ENCODE peak calls at places on chromosomes 5 and 9, in five cellular contexts. E, A, N, X and J are unnamed samples. For H3K4me1, the result is how much of the 10 kb centered on the place peaks cover.

GRCh38 chr5:172953776-172954189 is 5.4 kb upstream of the RPL26L1 start:
- DNase-seq in E (peak), A (no peak), N (no peak), X (no peak), J (no peak)

GRCh38 chr5:9149988-9150387 is 395.9 kb downstream of the SEMA5A start:
- DNase-seq in E (peak), A (no peak), N (no peak), X (no peak), J (no peak)

GRCh38 chr9:134175291-134175807 is 11.0 kb upstream of the RNU6ATAC start:
- DNase-seq in E (no peak), A (no peak), N (no peak), X (no peak), J (no peak)

GRCh38 chr9:87089963-87090362 is 142.7 kb upstream of the GAS1 start:
- DNase-seq in E (no peak), A (no peak), N (no peak), X (no peak), J (no peak)

GRCh38 chr9:36499156-36499886 is 73.4 kb upstream of the MELK start:
- DNase-seq in E (no peak), A (no peak), N (no peak), X (no peak), J (no peak)

GRCh38 chr9:116198344-116198743 is 44.8 kb downstream of the PAPPA start:
- DNase-seq in E (peak), A (no peak), N (no peak), X (no peak), J (no peak)

GRCh38 chr5:116751684-116752083 is 177.1 kb upstream of the SEMA6A start:
- DNase-seq in E (no peak), A (no peak), N (no peak), X (no peak), J (no peak)

GRCh38 chr5:172383231-172383802 is 71.0 kb downstream of the SH3PXD2B start:
- DNase-seq in E (peak), A (no peak), N (no peak), X (peak), J (no peak)

GRCh38 chr5:136034492-136034891 is 5.7 kb downstream of the TGFBI start:
- DNase-seq in E (no peak), A (no peak), N (no peak), X (no peak), J (no peak)

GRCh38 chr5:72788851-72789505 is 27.5 kb upstream of the TNPO1 start:
- DNase-seq in E (peak), A (no peak), N (no peak), X (no peak), J (no peak)

GRCh38 chr5:80240368-80240986 is 15.4 kb downstream of the SERINC5 start:
- DNase-seq in E (no peak), A (no peak), N (no peak), X (no peak), J (no peak)

GRCh38 chr5:81904861-81905260 is 67.0 kb upstream of the ATG10 start:
- DNase-seq in E (peak), A (no peak), N (no peak), X (no peak), J (no peak)

GRCh38 chr5:122076669-122077450 is 1.2 kb downstream of the LOX start:
- DNase-seq in E (peak), A (peak), N (peak), X (peak), J (peak)

GRCh38 chr9:113155911-113156559 is 5.2 kb downstream of the SLC31A2 start:
- DNase-seq in E (no peak), A (no peak), N (no peak), X (no peak), J (no peak)

GRCh38 chr5:84430863-84431663 is 46.4 kb upstream of the EDIL3 start:
- DNase-seq in E (peak), A (no peak), N (no peak), X (no peak), J (no peak)

GRCh38 chr5:26569929-26570258 is 468.5 kb downstream of the CDH9 start:
- DNase-seq in E (no peak), A (no peak), N (no peak), X (no peak), J (no peak)

GRCh38 chr9:87512321-87512720 is 14.7 kb downstream of the DAPK1 start:
- DNase-seq in E (no peak), A (no peak), N (no peak), X (no peak), J (no peak)

DNA sequence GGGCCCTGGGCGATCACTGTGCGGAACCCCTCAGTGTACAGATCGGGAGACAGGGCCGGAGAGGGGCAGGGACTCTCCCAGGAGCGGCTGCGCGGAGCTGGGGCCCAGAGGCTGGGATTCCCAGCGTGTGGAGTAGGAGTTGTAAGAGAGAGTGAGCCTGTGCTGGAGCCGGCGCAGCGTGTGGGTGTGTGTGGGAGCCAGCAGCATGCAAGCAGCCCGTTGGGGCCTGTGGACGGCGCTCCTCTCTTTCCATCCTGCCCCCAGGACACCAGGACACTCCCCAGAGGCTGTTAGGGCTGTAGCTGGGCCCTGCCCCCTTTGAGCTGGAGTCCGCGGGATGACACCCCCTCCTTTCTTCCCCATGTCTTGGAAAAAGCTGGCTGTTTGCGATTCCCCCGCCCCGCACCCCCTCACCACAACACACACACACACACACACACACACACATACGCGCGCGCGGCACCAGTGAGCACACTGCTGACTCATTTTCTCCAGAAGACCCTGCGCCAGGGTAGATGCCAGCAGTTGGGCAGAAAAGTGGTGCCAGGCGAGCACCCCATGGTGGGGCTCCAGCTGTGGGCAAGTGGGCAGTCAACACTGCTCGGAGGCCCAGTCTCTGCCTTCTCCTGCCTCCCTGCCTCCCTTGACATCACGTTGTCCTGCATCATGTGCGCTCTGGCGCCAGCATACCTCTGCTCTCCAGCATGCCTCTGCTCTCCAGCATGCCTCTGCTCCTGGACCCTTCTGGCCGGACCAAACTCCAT is 1.5 kb downstream of the COL27A1 start:
- DNase-seq in E (peak), A (peak), N (peak), X (peak), J (no peak)
- TF ChIP-seq POLR2A in E (peak), A (no peak), N (no peak), X (no peak), J (no peak)

DNA sequence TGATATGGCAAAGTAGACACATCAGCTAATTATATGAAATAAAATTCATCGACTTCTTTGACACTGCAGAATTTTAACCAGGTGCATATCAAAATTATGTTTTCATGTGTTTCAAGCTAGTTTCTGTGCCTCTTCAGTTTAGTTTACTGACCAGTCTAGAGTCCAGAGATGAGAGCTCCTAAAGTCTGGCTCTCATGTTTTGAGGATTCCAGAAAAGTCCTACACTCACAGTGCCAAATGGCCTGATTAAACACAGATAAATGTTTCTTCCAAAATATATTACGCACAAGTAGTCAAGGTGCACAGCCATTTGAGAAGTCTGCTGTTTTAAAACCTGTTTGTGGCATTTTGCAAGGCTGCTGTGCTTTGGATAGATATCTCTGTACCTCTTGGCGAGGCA is 15.6 kb downstream of the RGMB start:
- DNase-seq in E (no peak), A (no peak), N (no peak), X (no peak), J (no peak)
- H3K4me1 ChIP-seq in E (under half), A (half or more), N (under half), X (half or more), J (under half)

DNA sequence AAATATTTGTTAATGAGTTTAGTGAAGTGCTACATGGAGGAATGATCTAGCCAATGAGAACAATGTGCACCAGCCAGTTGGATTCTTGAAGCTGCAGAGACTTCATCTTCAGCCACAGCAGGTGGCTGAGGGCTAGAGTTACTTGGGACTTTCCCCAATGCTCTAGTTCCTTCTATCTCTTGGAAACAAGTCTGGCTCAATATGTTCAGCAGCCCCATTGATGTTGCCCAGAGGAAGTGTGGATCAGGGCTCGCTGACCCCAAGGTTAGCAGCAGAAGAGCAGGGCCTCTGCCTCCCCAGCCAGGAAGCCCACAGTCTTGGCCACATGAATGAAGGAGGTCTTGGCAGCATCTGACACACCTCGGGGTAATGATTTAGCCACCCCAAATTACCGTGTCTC is 117.5 kb downstream of the SLC1A3 start:
- DNase-seq in E (no peak), A (no peak), N (no peak), X (no peak), J (no peak)
- TF ChIP-seq POLR2A in E (no peak), A (no peak), N (no peak), X (no peak), J (no peak)

GRCh38 chr9:97507585-97507984 is 6.1 kb downstream of the TMOD1 start:
- DNase-seq in E (no peak), A (no peak), N (no peak), X (no peak), J (no peak)
- H3K4me1 ChIP-seq in E (under half), A (half or more), N (under half), X (half or more), J (under half)

GRCh38 chr5:1707467-1707866 is 92.2 kb downstream of the MRPL36 start:
- DNase-seq in E (no peak), A (no peak), N (no peak), X (no peak), J (no peak)

GRCh38 chr5:1706021-1706420 is 93.6 kb downstream of the MRPL36 start:
- DNase-seq in E (no peak), A (no peak), N (no peak), X (no peak), J (no peak)

GRCh38 chr5:1706428-1706827 is 93.2 kb downstream of the MRPL36 start:
- DNase-seq in E (no peak), A (no peak), N (no peak), X (no peak), J (peak)

GRCh38 chr5:1709186-1709803 is 90.3 kb downstream of the MRPL36 start:
- DNase-seq in E (no peak), A (no peak), N (no peak), X (no peak), J (no peak)

GRCh38 chr5:1708592-1709141 is 91.0 kb downstream of the MRPL36 start:
- DNase-seq in E (no peak), A (no peak), N (no peak), X (no peak), J (peak)
- TF ChIP-seq POLR2A in E (no peak), A (no peak), N (no peak), X (no peak), J (no peak)

DNA sequence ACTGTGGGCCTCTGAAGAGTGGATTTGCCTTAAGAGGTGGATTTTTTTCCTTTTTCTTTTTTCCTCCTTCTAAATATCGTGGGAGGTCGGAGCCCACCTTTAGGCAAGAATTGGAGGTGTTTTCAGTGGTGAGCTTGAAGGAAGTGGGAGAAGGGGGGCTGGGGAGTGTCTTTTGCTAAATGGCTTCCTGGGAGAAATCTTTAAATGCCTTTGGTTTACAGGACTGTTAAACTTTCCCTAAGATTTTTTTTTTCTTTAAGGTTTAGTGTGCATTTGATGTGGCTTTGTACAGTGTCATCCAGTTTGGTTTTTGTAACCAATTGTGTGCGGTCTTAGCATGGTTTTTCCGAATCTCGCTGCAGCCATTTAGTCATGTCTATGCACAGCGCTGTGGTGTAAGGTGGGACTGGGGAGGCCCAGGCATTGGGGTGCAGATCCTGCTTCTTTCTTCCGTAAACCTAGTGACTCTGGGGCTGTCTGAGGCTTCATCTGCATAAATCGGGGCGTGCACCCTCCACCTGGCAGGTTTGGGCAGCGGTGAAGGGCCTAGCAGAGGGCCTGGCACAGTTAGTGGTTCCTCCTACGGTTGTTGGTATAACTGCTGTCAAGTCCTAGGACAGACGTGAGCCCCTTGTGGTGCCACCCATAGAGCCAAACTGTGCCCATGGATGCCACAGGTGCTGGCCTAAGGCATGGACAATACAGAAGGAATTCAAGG is 1.3 kb downstream of the PRRC2B start:
- DNase-seq in E (no peak), A (no peak), N (no peak), X (peak), J (no peak)
- H3K4me1 ChIP-seq in E (under half), A (half or more), N (under half), X (half or more), J (under half)